ENCODE peak calls at places on chromosomes 13 and 19, in ten cellular contexts. O is brain microvascular endothelial cell, X is bronchial epithelial cell, I is cardiac septum, Q is epithelial cell of esophagus, S is fibroblast of the conjunctiva, R is T-helper 17 cell, N is GM04504, A is BJ, V is transverse colon. M is an unnamed sample.
A peak's percentile ranks its signal among the peaks of the same experiment; 100 is the strongest.

GRCh38 chr19:2602391-2603181 is 99.9 kb downstream of the GNG7 start:
- DNase-seq in O (peak; percentile 73), X (peak; percentile 52), I (peak; percentile 86), Q (peak; percentile 88), S (peak; percentile 99), R (no peak), N (peak; percentile 95), A (peak; percentile 97), V (peak; percentile 74), M (peak; percentile 83)

GRCh38 chr19:18205180-18205915 is 1.5 kb upstream of the RAB3A start:
- DNase-seq in O (peak; percentile 77), X (peak; percentile 25), I (peak; percentile 94), Q (peak; percentile 62), S (peak; percentile 27), R (no peak), N (peak; percentile 50), A (no peak), V (peak; percentile 82), M (peak; percentile 91)

GRCh38 chr13:46178143-46178542 is 3.8 kb downstream of the LCP1 start:
- DNase-seq in O (no peak), X (no peak), I (no peak), Q (no peak), S (no peak), R (no peak), N (no peak), A (no peak), V (no peak), M (no peak)

GRCh38 chr13:50908371-50908770 is 1.2 kb upstream of the RNASEH2B start:
- DNase-seq in O (no peak), X (no peak), I (no peak), Q (no peak), S (no peak), R (no peak), N (no peak), A (no peak), V (no peak), M (no peak)

GRCh38 chr19:1513492-1514294 is 874 bp upstream of the ADAMTSL5 start:
- DNase-seq in O (no peak), X (peak; percentile 39), I (no peak), Q (peak; percentile 76), S (peak; percentile 17), R (peak; percentile 64), N (peak; percentile 42), A (no peak), V (peak; percentile 69), M (no peak)

GRCh38 chr19:12647490-12648071 is 19.0 kb downstream of the MAN2B1 start:
- DNase-seq in O (peak; percentile 16), X (peak; percentile 39), I (peak; percentile 88), Q (peak; percentile 66), S (no peak), R (no peak), N (no peak), A (no peak), V (peak; percentile 83), M (peak; percentile 83)

GRCh38 chr19:35296644-35297514 is 4.9 kb downstream of the MAG start:
- DNase-seq in O (no peak), X (no peak), I (no peak), Q (no peak), S (no peak), R (no peak), N (no peak), A (no peak), V (no peak), M (no peak)

GRCh38 chr19:990119-990571 is 6.0 kb downstream of the WDR18 start:
- DNase-seq in O (no peak), X (no peak), I (no peak), Q (no peak), S (no peak), R (no peak), N (no peak), A (no peak), V (no peak), M (no peak)

GRCh38 chr19:33193864-33194362 is at the start of gene LRP3:
- DNase-seq in O (no peak), X (no peak), I (no peak), Q (peak; percentile 32), S (no peak), R (no peak), N (no peak), A (no peak), V (peak; percentile 26), M (no peak)

GRCh38 chr13:49641810-49642291 is 13.5 kb downstream of the ARL11 start:
- DNase-seq in O (peak; percentile 45), X (peak; percentile 90), I (peak; percentile 86), Q (peak; percentile 80), S (peak; percentile 85), R (no peak), N (peak; percentile 62), A (peak; percentile 59), V (peak; percentile 33), M (peak; percentile 65)

GRCh38 chr19:41991025-41991424 is 3.0 kb downstream of the ATP1A3 start:
- DNase-seq in O (no peak), X (no peak), I (no peak), Q (no peak), S (no peak), R (no peak), N (no peak), A (no peak), V (no peak), M (no peak)

GRCh38 chr13:27967203-27967735 is 1.8 kb downstream of the CDX2 start:
- DNase-seq in O (no peak), X (no peak), I (no peak), Q (no peak), S (no peak), R (no peak), N (no peak), A (no peak), V (no peak), M (no peak)

GRCh38 chr19:35689836-35690235 is 14.5 kb upstream of the ZBTB32 start:
- DNase-seq in O (no peak), X (no peak), I (no peak), Q (no peak), S (no peak), R (no peak), N (no peak), A (no peak), V (no peak), M (no peak)

GRCh38 chr19:2271516-2272103 is 10.4 kb downstream of the PEAK3 start:
- DNase-seq in O (peak; percentile 55), X (peak; percentile 46), I (no peak), Q (peak; percentile 71), S (peak; percentile 38), R (no peak), N (peak; percentile 67), A (no peak), V (peak; percentile 37), M (no peak)

GRCh38 chr19:46587861-46588260 is 13.3 kb upstream of the CALM3 start:
- DNase-seq in O (no peak), X (no peak), I (no peak), Q (no peak), S (no peak), R (no peak), N (no peak), A (no peak), V (no peak), M (no peak)

GRCh38 chr13:38223093-38223492 is 126.6 kb upstream of the UFM1 start:
- DNase-seq in O (peak; percentile 35), X (peak; percentile 26), I (no peak), Q (peak; percentile 38), S (peak; percentile 14), R (no peak), N (peak; percentile 25), A (no peak), V (no peak), M (no peak)

GRCh38 chr13:83515267-83515666 is 367.0 kb downstream of the SLITRK1 start:
- DNase-seq in O (peak; percentile 36), X (peak; percentile 76), I (no peak), Q (peak; percentile 83), S (peak; percentile 43), R (no peak), N (peak; percentile 9), A (peak; percentile 14), V (no peak), M (no peak)

GRCh38 chr19:2775556-2776430 is 7.3 kb downstream of the SGTA start:
- DNase-seq in O (peak; percentile 39), X (no peak), I (peak; percentile 89), Q (no peak), S (no peak), R (peak; percentile 30), N (no peak), A (no peak), V (peak; percentile 71), M (peak; percentile 82)

GRCh38 chr19:400976-401835 is 7.7 kb downstream of the C2CD4C start:
- DNase-seq in O (no peak), X (no peak), I (peak; percentile 47), Q (no peak), S (no peak), R (peak; percentile 8), N (no peak), A (no peak), V (no peak), M (peak; percentile 55)

GRCh38 chr13:43072394-43072793 is 49.0 kb downstream of the DNAJC15 start:
- DNase-seq in O (no peak), X (no peak), I (no peak), Q (peak; percentile 15), S (peak; percentile 13), R (no peak), N (no peak), A (no peak), V (no peak), M (peak; percentile 62)

GRCh38 chr13:111503905-111504695 is 183.7 kb downstream of the TEX29 start:
- DNase-seq in O (no peak), X (peak; percentile 0), I (no peak), Q (peak; percentile 0), S (no peak), R (no peak), N (no peak), A (no peak), V (no peak), M (peak; percentile 26)

GRCh38 chr19:32407004-32407992 is 1.7 kb downstream of the DPY19L3 start:
- DNase-seq in O (peak; percentile 12), X (peak; percentile 73), I (no peak), Q (peak; percentile 78), S (peak; percentile 9), R (no peak), N (no peak), A (no peak), V (peak; percentile 12), M (no peak)

GRCh38 chr19:371501-372160 is 27.0 kb upstream of the MIER2 start:
- DNase-seq in O (no peak), X (no peak), I (no peak), Q (no peak), S (no peak), R (no peak), N (no peak), A (no peak), V (no peak), M (peak; percentile 28)

GRCh38 chr19:5110546-5110945 is 141.6 kb downstream of the KDM4B start:
- DNase-seq in O (no peak), X (no peak), I (no peak), Q (no peak), S (no peak), R (no peak), N (no peak), A (no peak), V (no peak), M (no peak)

GRCh38 chr19:3785938-3786824 is at the start of gene MATK:
- DNase-seq in O (no peak), X (no peak), I (no peak), Q (no peak), S (no peak), R (no peak), N (no peak), A (no peak), V (no peak), M (no peak)

GRCh38 chr13:110911880-110912279 is 3.0 kb downstream of the ANKRD10 start:
- DNase-seq in O (no peak), X (peak; percentile 78), I (no peak), Q (peak; percentile 68), S (no peak), R (no peak), N (no peak), A (no peak), V (no peak), M (no peak)

GRCh38 chr13:43408274-43408673 is 378.5 kb downstream of the ENOX1 start:
- DNase-seq in O (no peak), X (no peak), I (no peak), Q (no peak), S (no peak), R (no peak), N (no peak), A (no peak), V (no peak), M (no peak)